ENCODE peak calls at places on chromosomes 12 and 14, in nine cellular contexts. R is lower leg skin, E is GM12865, G is HFFc6, C is endothelial cell, F is fibroblast of lung, D is keratinocyte, U is breast epithelium, X is uterus. N is an unnamed sample.

GRCh38 chr14:58298477-58298879 is at the start of gene ARID4A:
- DNase-seq in C (no peak), U (no peak), E (no peak), F (no peak), X (no peak), R (no peak), G (no peak), D (no peak), N (no peak)

GRCh38 chr12:118432812-118433540 is 56.6 kb downstream of the SUDS3 start:
- DNase-seq in U (no peak), X (no peak), E (no peak), G (peak; percentile 74), C (no peak), F (no peak), R (no peak), D (no peak), N (no peak)

GRCh38 chr14:97218336-97218712 is 421.1 kb downstream of the VRK1 start:
- DNase-seq in E (no peak), X (no peak), F (no peak), G (no peak), R (no peak), U (no peak), C (peak; percentile 36), D (no peak), N (no peak)

GRCh38 chr14:95418858-95419257 is 97.6 kb downstream of the SYNE3 start:
- DNase-seq in G (no peak), F (no peak), C (no peak), X (no peak), E (no peak), D (no peak), U (no peak), R (no peak), N (no peak)

GRCh38 chr12:34297126-34297789 is 275.0 kb downstream of the ALG10 start:
- DNase-seq in F (no peak), X (no peak), G (no peak), C (no peak), E (no peak), U (no peak), R (no peak), D (no peak), N (no peak)

GRCh38 chr14:23513466-23514008 is 38.0 kb downstream of the ZFHX2 start:
- DNase-seq in F (no peak), X (no peak), G (no peak), R (no peak), C (no peak), D (no peak), E (no peak), U (peak; percentile 19), N (no peak)

GRCh38 chr14:31893156-31893813 is 183.8 kb upstream of the ARHGAP5 start:
- DNase-seq in D (no peak), U (no peak), R (no peak), X (no peak), G (no peak), C (peak; percentile 16), E (no peak), F (peak; percentile 44), N (no peak)

GRCh38 chr12:58801986-58802385 is 118.3 kb downstream of the LRIG3 start:
- DNase-seq in X (no peak), F (peak; percentile 59), E (no peak), R (no peak), U (no peak), G (no peak), D (no peak), C (no peak), N (no peak)

GRCh38 chr14:95157987-95158712 is 821 bp upstream of the DICER1 start:
- DNase-seq in R (no peak), X (no peak), D (no peak), E (peak; percentile 71), F (no peak), C (peak; percentile 26), G (no peak), U (no peak), N (no peak)

GRCh38 chr12:29889737-29890136 is 106.0 kb upstream of the TMTC1 start:
- DNase-seq in D (no peak), U (no peak), R (peak; percentile 18), G (no peak), E (peak; percentile 26), C (peak; percentile 57), F (peak; percentile 12), X (peak; percentile 18), N (peak; percentile 19)

GRCh38 chr12:118984206-118984943 is 3.0 kb downstream of the SRRM4 start:
- DNase-seq in F (no peak), G (no peak), U (no peak), D (no peak), E (no peak), C (no peak), R (no peak), X (no peak), N (no peak)

GRCh38 chr14:103629503-103630121 is 601 bp downstream of the KLC1 start:
- DNase-seq in F (peak; percentile 20), C (peak; percentile 52), G (no peak), E (peak; percentile 52), R (peak; percentile 33), U (peak; percentile 33), D (no peak), X (peak; percentile 51), N (peak; percentile 50)

GRCh38 chr12:47547077-47547476 is 158.8 kb downstream of the RPAP3 start:
- DNase-seq in E (no peak), F (peak; percentile 54), C (peak; percentile 11), X (no peak), R (no peak), G (peak; percentile 55), U (no peak), D (no peak), N (no peak)

GRCh38 chr12:47504775-47505446 is 200.9 kb downstream of the RPAP3 start:
- DNase-seq in D (no peak), R (no peak), F (peak; percentile 90), X (no peak), G (peak; percentile 78), C (no peak), U (no peak), E (no peak), N (no peak)

GRCh38 chr12:10243803-10244520 is 31.3 kb downstream of the GABARAPL1 start:
- DNase-seq in C (no peak), U (no peak), E (peak; percentile 88), X (no peak), G (no peak), D (no peak), R (no peak), F (no peak), N (no peak)

GRCh38 chr14:64544607-64545312 is 4.2 kb downstream of the HSPA2 start:
- DNase-seq in X (no peak), D (no peak), C (no peak), G (no peak), E (no peak), R (no peak), U (no peak), F (no peak), N (no peak)

GRCh38 chr14:63544641-63545234 is 1.6 kb upstream of the PPP2R5E start:
- DNase-seq in U (no peak), X (no peak), G (peak; percentile 16), E (peak; percentile 19), C (no peak), R (no peak), F (peak; percentile 26), D (no peak), N (peak; percentile 6)

GRCh38 chr12:24586293-24586692 is 362.6 kb downstream of the BCAT1 start:
- DNase-seq in R (no peak), X (no peak), G (no peak), U (no peak), F (no peak), C (no peak), E (no peak), D (no peak), N (no peak)

GRCh38 chr12:43348221-43348620 is 203.8 kb downstream of the ADAMTS20 start:
- DNase-seq in G (no peak), X (no peak), U (no peak), E (no peak), C (no peak), D (no peak), R (no peak), F (peak; percentile 14), N (no peak)

GRCh38 chr12:68568878-68569569 is 41.7 kb upstream of the RAP1B start:
- DNase-seq in U (no peak), E (no peak), D (no peak), F (no peak), C (no peak), X (no peak), R (no peak), G (no peak), N (no peak)

GRCh38 chr12:124938606-124939427 is 24.4 kb upstream of the UBC start:
- DNase-seq in D (no peak), C (peak; percentile 55), U (peak; percentile 88), E (peak; percentile 84), R (peak; percentile 79), G (peak; percentile 25), F (peak; percentile 86), X (peak; percentile 79), N (peak; percentile 79)
- TF ChIP-seq CTCF in D (no peak), C (no peak), U (peak; percentile 30), E (peak; percentile 30), R (no peak), G (peak; percentile 71), F (peak; percentile 26), X (peak; percentile 42), N (peak; percentile 23)

DNA sequence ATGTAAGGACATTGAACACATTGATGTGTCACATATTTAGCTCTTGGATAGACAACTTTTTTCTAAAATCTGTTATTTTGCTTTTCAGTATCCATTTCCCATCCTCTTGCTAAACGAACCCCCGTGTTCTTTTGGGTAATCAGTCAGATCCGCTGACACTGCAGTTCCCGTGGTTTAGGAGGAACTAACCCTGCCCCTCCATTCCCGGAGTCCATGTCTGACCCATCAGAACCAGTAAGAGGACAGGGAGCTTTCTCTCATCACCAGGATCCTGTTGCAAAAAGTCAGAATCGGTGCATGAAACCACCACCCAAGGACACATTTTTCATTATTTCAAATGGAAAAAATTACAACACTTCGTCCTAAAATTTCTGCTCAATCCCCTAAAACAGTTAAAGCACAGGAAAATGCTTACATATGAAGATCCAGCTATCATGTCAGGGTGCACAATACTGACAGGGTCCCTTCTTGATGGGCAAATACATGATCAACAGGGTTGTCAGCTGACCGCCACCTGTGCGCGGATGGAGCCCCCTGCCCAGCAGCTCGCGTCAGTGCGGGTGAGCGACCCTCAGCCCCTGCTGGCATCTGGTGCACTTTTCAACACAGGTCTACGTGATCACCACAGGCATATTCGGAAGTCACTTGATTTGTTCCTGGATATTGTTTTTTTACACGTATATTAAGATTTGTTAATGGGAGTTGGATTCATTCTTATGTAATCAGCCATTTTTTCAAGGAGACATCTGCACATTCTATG is 276.8 kb downstream of the ADGRD1 start:
- DNase-seq in C (no peak), R (no peak), D (no peak), G (no peak), E (no peak), X (no peak), F (no peak), U (no peak), N (no peak)
- TF ChIP-seq CTCF in C (no peak), R (no peak), D (no peak), G (no peak), E (no peak), X (no peak), F (no peak), U (no peak), N (no peak)

GRCh38 chr12:6367065-6367968 is 8.0 kb downstream of the SCNN1A start:
- DNase-seq in U (no peak), G (no peak), R (no peak), X (no peak), E (peak; percentile 63), F (peak; percentile 42), D (no peak), C (no peak), N (no peak)
- TF ChIP-seq CTCF in U (no peak), G (peak; percentile 47), R (no peak), X (no peak), E (peak; percentile 20), F (no peak), D (no peak), C (no peak), N (no peak)

GRCh38 chr12:116673713-116674112 is 64.2 kb downstream of the SPRING1 start:
- DNase-seq in F (no peak), D (no peak), X (no peak), G (no peak), U (no peak), C (no peak), E (peak; percentile 24), R (no peak), N (no peak)
- TF ChIP-seq CTCF in F (no peak), D (peak; percentile 29), X (no peak), G (peak; percentile 50), U (no peak), C (no peak), E (no peak), R (no peak), N (no peak)